ENCODE peak calls at places on chromosomes 16 and 17, in six cellular contexts. One of them, this sample, is unnamed. For H3K27me3 and H3K4me1, the result is how much of the 10 kb centered on the place peaks cover.

GRCh38 chr17:550041-550398 is 164.6 kb downstream of the VPS53 start:
- DNase-seq in neural progenitor cell: no peak
- DNase-seq in heart right ventricle: no peak
- DNase-seq in uterus: no peak
- DNase-seq in CD8-positive, alpha-beta memory T cell: no peak
- DNase-seq in ovary: no peak
- DNase-seq in this sample: no peak

GRCh38 chr17:4542003-4542725 is 13.0 kb downstream of the MYBBP1A start:
- DNase-seq in heart right ventricle: no peak
- DNase-seq in uterus: no peak
- DNase-seq in neural progenitor cell: no peak
- DNase-seq in ovary: no peak
- DNase-seq in CD8-positive, alpha-beta memory T cell: no peak
- DNase-seq in this sample: no peak

GRCh38 chr17:20201059-20201458 is 191.9 kb downstream of the SPECC1 start:
- DNase-seq in ovary: no peak
- DNase-seq in uterus: no peak
- DNase-seq in CD8-positive, alpha-beta memory T cell: no peak
- DNase-seq in heart right ventricle: no peak
- DNase-seq in neural progenitor cell: no peak
- DNase-seq in this sample: no peak

GRCh38 chr16:51155199-51155607 is 4.1 kb upstream of the SALL1 start:
- DNase-seq in heart right ventricle: no peak
- DNase-seq in uterus: peak
- DNase-seq in ovary: peak
- DNase-seq in CD8-positive, alpha-beta memory T cell: no peak
- DNase-seq in neural progenitor cell: peak
- DNase-seq in this sample: no peak

GRCh38 chr17:64741038-64741641 is 79.0 kb upstream of the SMURF2 start:
- DNase-seq in CD8-positive, alpha-beta memory T cell: no peak
- DNase-seq in neural progenitor cell: no peak
- DNase-seq in ovary: no peak
- DNase-seq in uterus: no peak
- DNase-seq in heart right ventricle: no peak
- DNase-seq in this sample: no peak

GRCh38 chr17:78506454-78507309 is 70.5 kb downstream of the DNAH17 start:
- DNase-seq in neural progenitor cell: no peak
- DNase-seq in uterus: no peak
- DNase-seq in ovary: no peak
- DNase-seq in CD8-positive, alpha-beta memory T cell: no peak
- DNase-seq in heart right ventricle: no peak
- DNase-seq in this sample: no peak

GRCh38 chr16:67767953-67768352 is 38.4 kb downstream of the RANBP10 start:
- DNase-seq in heart right ventricle: no peak
- DNase-seq in neural progenitor cell: no peak
- DNase-seq in ovary: no peak
- DNase-seq in uterus: no peak
- DNase-seq in CD8-positive, alpha-beta memory T cell: no peak
- DNase-seq in this sample: no peak

GRCh38 chr17:46770818-46771600 is 47.5 kb downstream of the WNT3 start:
- DNase-seq in neural progenitor cell: peak
- DNase-seq in ovary: no peak
- DNase-seq in uterus: no peak
- DNase-seq in heart right ventricle: peak
- DNase-seq in CD8-positive, alpha-beta memory T cell: no peak
- DNase-seq in this sample: no peak

GRCh38 chr17:18261146-18261515 is 669 bp downstream of the MIEF2 start:
- DNase-seq in uterus: peak
- DNase-seq in neural progenitor cell: peak
- DNase-seq in CD8-positive, alpha-beta memory T cell: no peak
- DNase-seq in ovary: peak
- DNase-seq in heart right ventricle: peak
- DNase-seq in this sample: peak

GRCh38 chr17:77318491-77319210 is 177.9 kb downstream of the SEC14L1 start:
- DNase-seq in neural progenitor cell: no peak
- DNase-seq in heart right ventricle: no peak
- DNase-seq in ovary: peak
- DNase-seq in uterus: no peak
- DNase-seq in CD8-positive, alpha-beta memory T cell: no peak
- DNase-seq in this sample: no peak

DNA sequence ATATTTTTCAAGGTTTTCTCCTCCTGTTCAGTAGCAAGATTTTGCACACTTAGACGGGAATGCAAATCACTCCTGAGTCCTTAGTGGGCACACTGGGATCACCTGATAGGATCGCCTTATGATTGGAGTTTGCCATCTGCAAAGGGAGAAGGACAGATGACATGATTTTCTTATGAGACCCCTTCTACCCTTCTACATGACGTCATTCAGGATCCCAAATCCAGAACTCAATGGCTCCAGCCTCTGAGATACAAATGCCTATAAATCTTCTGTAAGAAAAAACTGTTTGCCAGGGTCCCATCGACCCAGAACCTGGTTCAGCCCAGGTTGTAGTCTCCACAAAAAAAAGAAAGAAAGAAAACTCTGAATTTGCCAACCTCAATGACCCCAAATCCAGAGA is 6.9 kb downstream of the ZNF423 start:
- DNase-seq in ovary: no peak
- DNase-seq in uterus: no peak
- DNase-seq in neural progenitor cell: no peak
- DNase-seq in heart right ventricle: no peak
- DNase-seq in CD8-positive, alpha-beta memory T cell: no peak
- DNase-seq in this sample: no peak
- H3K27me3 ChIP-seq in ovary: under half
- H3K27me3 ChIP-seq in uterus: under half
- H3K27me3 ChIP-seq in neural progenitor cell: under half
- H3K27me3 ChIP-seq in heart right ventricle: under half
- H3K27me3 ChIP-seq in CD8-positive, alpha-beta memory T cell: under half
- H3K27me3 ChIP-seq in this sample: under half

DNA sequence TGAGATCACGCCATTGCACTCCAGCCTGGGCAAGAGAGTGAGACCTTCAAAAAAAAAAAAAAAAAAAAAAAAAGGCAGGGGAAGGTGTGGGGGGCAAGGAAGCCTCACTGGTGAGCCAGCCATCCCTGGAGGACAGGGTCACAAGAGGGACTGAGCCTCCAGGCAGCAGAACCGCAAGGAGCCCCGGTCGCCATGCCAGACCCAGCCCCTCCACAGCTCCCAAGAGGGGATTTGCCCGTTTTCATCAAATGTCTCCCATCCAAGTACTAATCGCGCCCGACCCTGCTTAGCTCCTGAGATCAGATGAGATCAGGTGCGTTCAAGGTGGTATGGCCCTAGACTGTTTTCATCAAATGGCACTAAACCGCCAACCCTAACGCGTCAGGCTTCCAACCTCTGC is 2.9 kb downstream of the SLC38A8 start:
- DNase-seq in CD8-positive, alpha-beta memory T cell: no peak
- DNase-seq in ovary: no peak
- DNase-seq in neural progenitor cell: no peak
- DNase-seq in uterus: no peak
- DNase-seq in heart right ventricle: no peak
- DNase-seq in this sample: no peak
- H3K4me3 ChIP-seq in CD8-positive, alpha-beta memory T cell: no peak
- H3K4me3 ChIP-seq in ovary: no peak
- H3K4me3 ChIP-seq in neural progenitor cell: no peak
- H3K4me3 ChIP-seq in uterus: no peak
- H3K4me3 ChIP-seq in heart right ventricle: no peak
- H3K4me3 ChIP-seq in this sample: no peak

DNA sequence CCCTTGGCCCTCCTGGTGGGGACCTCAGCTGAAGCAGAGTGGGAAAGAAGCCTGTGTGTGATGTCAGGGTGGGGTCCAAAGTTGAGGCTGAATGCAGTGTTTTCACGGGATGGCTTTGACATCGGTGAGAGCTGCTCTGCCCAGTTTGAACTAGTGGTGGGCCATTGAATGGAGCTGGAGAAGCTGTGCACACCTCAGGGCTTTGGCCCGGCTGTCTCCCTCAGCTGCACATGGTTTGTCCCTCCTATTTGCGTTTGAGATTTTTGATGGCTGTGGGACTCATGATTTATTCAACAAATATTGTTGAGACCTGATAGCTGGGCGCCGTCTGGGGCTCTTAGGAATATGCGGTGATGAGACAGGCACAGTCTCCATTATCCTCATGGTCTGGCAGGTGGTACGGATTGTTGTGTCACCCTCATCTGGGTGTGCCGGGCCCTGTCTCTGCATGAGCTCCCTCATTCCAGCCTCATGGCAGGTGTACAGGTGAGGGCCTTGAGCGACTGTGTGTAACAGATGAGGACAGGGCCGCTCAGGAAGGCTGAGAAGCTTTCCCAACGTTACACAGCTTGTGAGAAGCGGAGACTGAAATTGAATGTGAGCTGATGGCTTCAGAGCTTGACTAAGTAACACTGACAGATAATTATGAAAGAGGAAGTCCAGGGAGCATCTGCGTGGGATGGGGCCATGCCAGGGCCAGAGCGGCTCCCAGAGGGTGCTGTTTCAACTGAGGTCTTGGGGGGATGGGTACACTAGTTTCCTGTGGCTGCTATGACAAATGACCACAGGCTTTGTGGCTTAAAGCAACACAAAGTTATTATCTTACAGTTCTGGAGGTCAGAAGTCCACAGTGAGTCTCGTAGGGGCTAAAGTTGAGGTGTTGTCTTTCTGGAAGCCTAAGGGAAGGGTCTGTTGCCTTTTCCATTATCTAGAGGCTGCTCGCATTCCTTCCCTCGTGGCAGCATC is 36.5 kb downstream of the CMIP start:
- DNase-seq in CD8-positive, alpha-beta memory T cell: no peak
- DNase-seq in neural progenitor cell: no peak
- DNase-seq in heart right ventricle: peak
- DNase-seq in ovary: no peak
- DNase-seq in uterus: no peak
- DNase-seq in this sample: no peak
- H3K4me1 ChIP-seq in CD8-positive, alpha-beta memory T cell: half or more
- H3K4me1 ChIP-seq in neural progenitor cell: under half
- H3K4me1 ChIP-seq in heart right ventricle: under half
- H3K4me1 ChIP-seq in ovary: under half
- H3K4me1 ChIP-seq in uterus: under half
- H3K4me1 ChIP-seq in this sample: under half

GRCh38 chr17:38574712-38575111 is 31.0 kb downstream of the SRCIN1 start:
- DNase-seq in ovary: no peak
- DNase-seq in CD8-positive, alpha-beta memory T cell: no peak
- DNase-seq in heart right ventricle: no peak
- DNase-seq in neural progenitor cell: no peak
- DNase-seq in uterus: no peak
- DNase-seq in this sample: no peak

GRCh38 chr17:38572665-38573365 is 32.9 kb downstream of the SRCIN1 start:
- DNase-seq in CD8-positive, alpha-beta memory T cell: no peak
- DNase-seq in neural progenitor cell: peak
- DNase-seq in ovary: no peak
- DNase-seq in uterus: no peak
- DNase-seq in heart right ventricle: no peak
- DNase-seq in this sample: no peak

GRCh38 chr17:38571833-38572274 is 33.9 kb downstream of the SRCIN1 start:
- DNase-seq in neural progenitor cell: peak
- DNase-seq in CD8-positive, alpha-beta memory T cell: no peak
- DNase-seq in ovary: no peak
- DNase-seq in uterus: no peak
- DNase-seq in heart right ventricle: no peak
- DNase-seq in this sample: no peak

GRCh38 chr17:38569701-38570512 is 35.8 kb downstream of the SRCIN1 start:
- DNase-seq in neural progenitor cell: no peak
- DNase-seq in ovary: no peak
- DNase-seq in uterus: no peak
- DNase-seq in CD8-positive, alpha-beta memory T cell: no peak
- DNase-seq in heart right ventricle: no peak
- DNase-seq in this sample: no peak

DNA sequence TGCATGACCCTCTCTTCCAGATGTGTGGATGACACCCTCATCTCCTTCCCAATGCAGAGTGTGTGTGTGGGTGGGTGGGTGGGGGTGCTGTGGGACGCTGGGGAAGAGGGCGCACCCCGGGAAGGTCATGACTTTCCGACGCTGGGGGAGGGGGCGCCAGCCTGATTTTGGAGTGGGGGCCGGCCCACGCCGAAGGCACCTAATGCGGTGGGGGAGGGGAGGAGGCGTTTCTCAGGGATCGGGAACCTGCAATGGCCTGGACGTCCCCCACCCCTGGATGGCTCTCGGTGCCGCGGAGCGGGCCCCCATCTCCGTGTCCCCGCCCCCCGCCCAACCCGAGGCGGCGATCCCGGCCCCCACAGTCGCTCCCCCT is 33.5 kb downstream of the SRCIN1 start:
- DNase-seq in uterus: no peak
- DNase-seq in ovary: no peak
- DNase-seq in CD8-positive, alpha-beta memory T cell: no peak
- DNase-seq in heart right ventricle: no peak
- DNase-seq in neural progenitor cell: peak
- DNase-seq in this sample: no peak
- H3K27me3 ChIP-seq in uterus: under half
- H3K27me3 ChIP-seq in ovary: under half
- H3K27me3 ChIP-seq in CD8-positive, alpha-beta memory T cell: half or more
- H3K27me3 ChIP-seq in heart right ventricle: under half
- H3K27me3 ChIP-seq in neural progenitor cell: half or more
- H3K27me3 ChIP-seq in this sample: half or more

DNA sequence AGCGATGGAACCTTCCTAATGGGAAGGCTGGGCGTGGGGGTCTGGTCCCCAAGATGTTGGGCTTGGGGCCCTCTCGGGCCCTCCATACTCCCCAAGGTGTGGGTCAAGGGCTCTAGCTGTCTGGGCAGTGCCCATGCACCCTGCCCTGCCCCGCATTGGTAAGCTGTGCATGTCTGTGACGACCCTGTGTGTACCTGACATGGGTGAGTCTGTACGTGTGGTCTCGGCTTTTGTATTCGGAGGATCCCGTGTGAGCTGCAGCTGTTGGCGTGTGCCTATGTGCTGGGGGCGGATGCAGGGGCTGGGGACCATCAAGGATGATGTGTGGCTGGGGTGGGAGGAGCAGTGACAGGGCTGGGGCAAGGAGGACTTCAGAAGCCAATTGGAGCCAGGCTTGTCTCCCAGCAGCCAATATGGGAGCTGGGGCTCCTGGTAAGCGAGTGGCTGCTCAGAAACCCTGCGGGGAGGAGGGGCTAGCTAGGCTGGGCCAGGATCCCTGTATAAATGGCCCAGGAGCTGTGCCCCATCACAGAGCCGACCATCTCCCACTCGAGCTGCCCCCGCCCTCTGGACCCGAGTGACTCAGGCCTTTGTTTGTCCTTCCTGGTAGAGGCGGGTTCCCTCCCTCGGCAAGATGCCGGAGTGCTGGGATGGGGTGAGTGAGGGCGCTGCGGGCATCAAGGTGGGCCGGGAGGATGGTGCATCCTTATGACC is at the start of gene NDRG4:
- DNase-seq in heart right ventricle: peak
- DNase-seq in uterus: no peak
- DNase-seq in CD8-positive, alpha-beta memory T cell: peak
- DNase-seq in neural progenitor cell: peak
- DNase-seq in ovary: no peak
- DNase-seq in this sample: peak
- H3K4me3 ChIP-seq in heart right ventricle: no peak
- H3K4me3 ChIP-seq in uterus: no peak
- H3K4me3 ChIP-seq in CD8-positive, alpha-beta memory T cell: peak
- H3K4me3 ChIP-seq in neural progenitor cell: peak
- H3K4me3 ChIP-seq in ovary: peak
- H3K4me3 ChIP-seq in this sample: peak